ENCODE peak calls at places on chromosomes 12 and 14, in five cellular contexts. One of them, this sample, is unnamed.

GRCh38 chr14:72792051-72792788 is 101.7 kb downstream of the DPF3 start:
- DNase-seq in CD4-positive, alpha-beta T cell: no peak
- DNase-seq in cardiac muscle cell: peak
- DNase-seq in GM12865: no peak
- DNase-seq in cardiac fibroblast: peak
- DNase-seq in this sample: no peak

GRCh38 chr14:77184396-77185092 is 2.9 kb downstream of the TMEM63C start:
- DNase-seq in cardiac fibroblast: no peak
- DNase-seq in GM12865: no peak
- DNase-seq in cardiac muscle cell: no peak
- DNase-seq in CD4-positive, alpha-beta T cell: no peak
- DNase-seq in this sample: no peak

GRCh38 chr12:79659961-79660431 is 30.8 kb downstream of the PAWR start:
- DNase-seq in CD4-positive, alpha-beta T cell: no peak
- DNase-seq in cardiac fibroblast: no peak
- DNase-seq in cardiac muscle cell: peak
- DNase-seq in GM12865: no peak
- DNase-seq in this sample: no peak

GRCh38 chr12:58302487-58303011 is 361.2 kb downstream of the ATP23 start:
- DNase-seq in CD4-positive, alpha-beta T cell: no peak
- DNase-seq in cardiac muscle cell: no peak
- DNase-seq in GM12865: no peak
- DNase-seq in cardiac fibroblast: no peak
- DNase-seq in this sample: no peak

GRCh38 chr14:101476931-101477553 is 84.3 kb upstream of the DIO3 start:
- DNase-seq in cardiac muscle cell: peak
- DNase-seq in CD4-positive, alpha-beta T cell: no peak
- DNase-seq in GM12865: no peak
- DNase-seq in cardiac fibroblast: no peak
- DNase-seq in this sample: no peak

GRCh38 chr14:73753887-73754880 is 40.0 kb upstream of the PNMA1 start:
- DNase-seq in cardiac fibroblast: peak
- DNase-seq in CD4-positive, alpha-beta T cell: no peak
- DNase-seq in GM12865: peak
- DNase-seq in cardiac muscle cell: peak
- DNase-seq in this sample: peak

GRCh38 chr12:3530548-3530947 is 39.5 kb downstream of the PRMT8 start:
- DNase-seq in GM12865: no peak
- DNase-seq in cardiac fibroblast: no peak
- DNase-seq in cardiac muscle cell: no peak
- DNase-seq in CD4-positive, alpha-beta T cell: no peak
- DNase-seq in this sample: no peak

GRCh38 chr12:67362526-67362925 is 93.4 kb downstream of the CAND1 start:
- DNase-seq in cardiac fibroblast: no peak
- DNase-seq in cardiac muscle cell: no peak
- DNase-seq in CD4-positive, alpha-beta T cell: no peak
- DNase-seq in GM12865: peak
- DNase-seq in this sample: no peak

GRCh38 chr14:73467800-73468199 is 9.5 kb upstream of the NUMB start:
- DNase-seq in cardiac fibroblast: peak
- DNase-seq in CD4-positive, alpha-beta T cell: no peak
- DNase-seq in GM12865: peak
- DNase-seq in cardiac muscle cell: no peak
- DNase-seq in this sample: no peak

GRCh38 chr14:102496955-102497744 is 12.4 kb downstream of the ANKRD9 start:
- DNase-seq in cardiac fibroblast: no peak
- DNase-seq in cardiac muscle cell: no peak
- DNase-seq in GM12865: no peak
- DNase-seq in CD4-positive, alpha-beta T cell: no peak
- DNase-seq in this sample: no peak

GRCh38 chr14:50299585-50299984 is 12.4 kb downstream of the L2HGDH start:
- DNase-seq in cardiac fibroblast: no peak
- DNase-seq in cardiac muscle cell: no peak
- DNase-seq in GM12865: no peak
- DNase-seq in CD4-positive, alpha-beta T cell: no peak
- DNase-seq in this sample: no peak

GRCh38 chr12:57236224-57236924 is 6.9 kb downstream of the SHMT2 start:
- DNase-seq in cardiac fibroblast: no peak
- DNase-seq in CD4-positive, alpha-beta T cell: no peak
- DNase-seq in cardiac muscle cell: no peak
- DNase-seq in GM12865: no peak
- DNase-seq in this sample: no peak

GRCh38 chr12:80188566-80188965 is 89.2 kb downstream of the OTOGL start:
- DNase-seq in CD4-positive, alpha-beta T cell: no peak
- DNase-seq in cardiac fibroblast: no peak
- DNase-seq in GM12865: no peak
- DNase-seq in cardiac muscle cell: no peak
- DNase-seq in this sample: no peak

GRCh38 chr14:61417141-61417540 is 95.8 kb downstream of the PRKCH start:
- DNase-seq in CD4-positive, alpha-beta T cell: no peak
- DNase-seq in GM12865: no peak
- DNase-seq in cardiac fibroblast: no peak
- DNase-seq in cardiac muscle cell: no peak
- DNase-seq in this sample: no peak

GRCh38 chr12:15322164-15323054 is at the start of gene PTPRO:
- DNase-seq in cardiac muscle cell: peak
- DNase-seq in cardiac fibroblast: peak
- DNase-seq in GM12865: no peak
- DNase-seq in CD4-positive, alpha-beta T cell: no peak
- DNase-seq in this sample: no peak

GRCh38 chr12:39074063-39074462 is 168.7 kb upstream of the CPNE8 start:
- DNase-seq in cardiac muscle cell: no peak
- DNase-seq in CD4-positive, alpha-beta T cell: no peak
- DNase-seq in cardiac fibroblast: no peak
- DNase-seq in GM12865: no peak
- DNase-seq in this sample: no peak

GRCh38 chr14:31690056-31690455 is 128.9 kb downstream of the NUBPL start:
- DNase-seq in GM12865: no peak
- DNase-seq in CD4-positive, alpha-beta T cell: no peak
- DNase-seq in cardiac fibroblast: no peak
- DNase-seq in cardiac muscle cell: no peak
- DNase-seq in this sample: no peak

GRCh38 chr14:27528328-27528727 is 930.5 kb upstream of the NOVA1 start:
- DNase-seq in cardiac muscle cell: peak
- DNase-seq in cardiac fibroblast: peak
- DNase-seq in CD4-positive, alpha-beta T cell: no peak
- DNase-seq in GM12865: no peak
- DNase-seq in this sample: no peak

GRCh38 chr14:65958664-65959562 is 527.3 kb upstream of the CCDC196 start:
- DNase-seq in GM12865: peak
- DNase-seq in cardiac muscle cell: peak
- DNase-seq in CD4-positive, alpha-beta T cell: no peak
- DNase-seq in cardiac fibroblast: peak
- DNase-seq in this sample: peak

GRCh38 chr14:64758025-64758521 is 53.8 kb downstream of the PLEKHG3 start:
- DNase-seq in cardiac fibroblast: peak
- DNase-seq in GM12865: no peak
- DNase-seq in CD4-positive, alpha-beta T cell: no peak
- DNase-seq in cardiac muscle cell: no peak
- DNase-seq in this sample: no peak

GRCh38 chr12:121794532-121795028 is 1.1 kb upstream of the RHOF start:
- DNase-seq in GM12865: no peak
- DNase-seq in CD4-positive, alpha-beta T cell: no peak
- DNase-seq in cardiac muscle cell: no peak
- DNase-seq in cardiac fibroblast: no peak
- DNase-seq in this sample: peak

GRCh38 chr12:19444097-19444496 is 4.8 kb downstream of the AEBP2 start:
- DNase-seq in cardiac fibroblast: no peak
- DNase-seq in CD4-positive, alpha-beta T cell: no peak
- DNase-seq in cardiac muscle cell: no peak
- DNase-seq in GM12865: no peak
- DNase-seq in this sample: no peak

GRCh38 chr12:40105265-40105514 is 691 bp downstream of the SLC2A13 start:
- DNase-seq in GM12865: no peak
- DNase-seq in CD4-positive, alpha-beta T cell: no peak
- DNase-seq in cardiac muscle cell: no peak
- DNase-seq in cardiac fibroblast: peak
- DNase-seq in this sample: no peak

GRCh38 chr14:98736701-98737338 is 535.2 kb downstream of the BCL11B start:
- DNase-seq in GM12865: no peak
- DNase-seq in CD4-positive, alpha-beta T cell: no peak
- DNase-seq in cardiac fibroblast: no peak
- DNase-seq in cardiac muscle cell: no peak
- DNase-seq in this sample: no peak

DNA sequence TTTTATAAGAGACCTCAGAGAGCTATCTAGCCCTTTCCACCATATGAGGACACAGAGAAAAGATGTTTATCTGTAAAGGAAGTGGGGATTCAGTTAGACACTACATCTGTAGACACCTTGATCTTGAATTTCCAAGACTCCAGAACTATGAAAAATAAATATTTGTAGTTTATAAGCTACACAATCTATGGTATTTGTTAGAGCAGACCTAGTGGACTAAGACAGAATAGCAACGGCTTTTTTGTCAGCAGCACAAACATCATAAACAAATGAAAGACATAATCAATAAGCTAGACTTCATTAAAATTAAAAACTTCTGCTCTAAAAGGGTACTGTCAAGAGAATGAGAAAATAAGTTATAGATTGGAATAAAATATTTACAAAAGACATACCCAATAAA is 810.1 kb downstream of the FSCB start:
- DNase-seq in cardiac fibroblast: no peak
- DNase-seq in CD4-positive, alpha-beta T cell: no peak
- DNase-seq in GM12865: no peak
- DNase-seq in cardiac muscle cell: no peak
- DNase-seq in this sample: no peak
- TF ChIP-seq CTCF in cardiac fibroblast: no peak
- TF ChIP-seq CTCF in CD4-positive, alpha-beta T cell: no peak
- TF ChIP-seq CTCF in GM12865: no peak
- TF ChIP-seq CTCF in cardiac muscle cell: no peak
- TF ChIP-seq CTCF in this sample: no peak

GRCh38 chr12:105504286-105504685 is 173.8 kb downstream of the C12orf75 start:
- DNase-seq in GM12865: peak
- DNase-seq in cardiac muscle cell: no peak
- DNase-seq in CD4-positive, alpha-beta T cell: no peak
- DNase-seq in cardiac fibroblast: no peak
- DNase-seq in this sample: no peak
- TF ChIP-seq CTCF in GM12865: peak
- TF ChIP-seq CTCF in cardiac muscle cell: no peak
- TF ChIP-seq CTCF in CD4-positive, alpha-beta T cell: no peak
- TF ChIP-seq CTCF in cardiac fibroblast: no peak
- TF ChIP-seq CTCF in this sample: peak

GRCh38 chr12:18320036-18320617 is 58.8 kb downstream of the PIK3C2G start:
- DNase-seq in GM12865: peak
- DNase-seq in cardiac fibroblast: peak
- DNase-seq in CD4-positive, alpha-beta T cell: no peak
- DNase-seq in cardiac muscle cell: peak
- DNase-seq in this sample: peak
- TF ChIP-seq CTCF in GM12865: peak
- TF ChIP-seq CTCF in cardiac fibroblast: peak
- TF ChIP-seq CTCF in CD4-positive, alpha-beta T cell: no peak
- TF ChIP-seq CTCF in cardiac muscle cell: peak
- TF ChIP-seq CTCF in this sample: peak

DNA sequence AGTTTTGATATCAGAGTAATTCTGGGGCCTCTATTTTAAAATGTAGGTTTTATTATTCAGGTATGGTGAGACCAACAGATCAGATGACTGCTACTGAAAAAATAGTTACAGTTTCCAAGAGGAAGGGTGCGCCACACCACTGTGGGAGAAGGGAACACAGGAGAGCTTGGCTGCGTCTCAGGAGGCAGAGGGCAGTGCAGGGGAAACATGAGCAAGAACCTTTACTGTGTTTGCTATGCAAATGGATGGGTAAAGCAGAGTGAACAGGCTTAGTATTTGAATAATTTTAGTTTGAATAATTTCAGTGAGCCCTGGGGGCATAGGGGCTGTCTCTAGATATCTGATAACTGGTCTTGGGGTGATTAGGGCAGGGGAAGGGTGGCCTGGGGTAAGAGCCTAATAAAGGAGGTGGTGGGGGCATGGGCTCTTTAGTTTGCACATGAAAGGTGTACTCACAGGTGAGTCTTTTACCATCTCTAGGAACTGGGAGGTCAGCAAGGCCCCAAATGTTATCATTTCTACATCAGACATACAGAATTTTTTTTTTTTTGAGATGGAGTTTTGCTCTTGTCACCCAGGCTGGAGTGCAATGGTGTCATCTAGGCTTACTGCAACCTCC is 196.8 kb upstream of the NEDD1 start:
- DNase-seq in cardiac fibroblast: no peak
- DNase-seq in GM12865: no peak
- DNase-seq in CD4-positive, alpha-beta T cell: no peak
- DNase-seq in cardiac muscle cell: peak
- DNase-seq in this sample: no peak
- TF ChIP-seq CTCF in cardiac fibroblast: no peak
- TF ChIP-seq CTCF in GM12865: no peak
- TF ChIP-seq CTCF in CD4-positive, alpha-beta T cell: no peak
- TF ChIP-seq CTCF in cardiac muscle cell: no peak
- TF ChIP-seq CTCF in this sample: no peak

DNA sequence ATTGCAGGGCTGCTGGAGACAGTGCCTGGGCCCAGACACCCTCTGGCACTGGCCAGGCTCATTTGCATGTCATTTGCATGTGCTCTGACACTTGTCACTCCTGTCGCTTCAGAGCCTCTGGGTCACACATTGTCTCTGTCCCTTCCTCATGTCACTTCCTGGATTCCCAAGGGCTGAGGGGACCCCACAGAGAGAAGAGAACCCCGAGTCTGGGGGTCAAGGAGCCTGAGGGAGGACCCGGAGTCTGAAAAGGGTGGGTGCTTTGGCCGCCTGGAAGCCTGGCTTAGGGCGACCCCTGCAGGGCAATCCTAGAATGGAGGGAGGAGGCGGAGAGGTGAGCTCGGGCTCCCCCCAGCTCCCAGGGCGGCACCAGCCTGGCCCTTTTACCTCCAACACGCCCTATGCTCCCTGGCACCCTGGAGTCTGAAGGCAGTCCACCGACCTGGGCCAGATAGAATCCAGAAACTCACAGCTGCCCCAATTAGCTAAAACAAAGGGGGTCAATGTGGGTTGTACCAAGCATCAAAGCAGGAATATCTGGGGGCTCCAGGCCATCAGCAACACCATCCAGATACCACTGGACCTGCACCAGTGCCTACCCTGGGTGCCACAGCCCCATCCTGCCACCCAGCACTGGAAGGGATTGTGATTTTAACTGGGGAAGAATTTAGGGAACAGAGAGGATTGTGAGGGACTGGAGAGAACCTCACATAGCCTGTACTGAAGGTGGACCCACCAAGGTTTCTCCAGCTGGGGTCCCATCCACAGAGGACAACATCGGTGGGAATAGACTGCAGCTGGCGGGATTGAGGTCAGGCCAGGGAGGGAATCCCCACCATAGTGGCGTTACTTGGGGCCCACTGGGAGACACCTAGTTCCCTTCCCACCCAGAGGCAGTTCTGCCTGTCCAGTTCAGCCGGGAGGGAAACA is 21.8 kb upstream of the KRT78 start:
- DNase-seq in cardiac muscle cell: peak
- DNase-seq in CD4-positive, alpha-beta T cell: peak
- DNase-seq in cardiac fibroblast: peak
- DNase-seq in GM12865: peak
- DNase-seq in this sample: peak
- TF ChIP-seq CTCF in cardiac muscle cell: peak
- TF ChIP-seq CTCF in CD4-positive, alpha-beta T cell: peak
- TF ChIP-seq CTCF in cardiac fibroblast: peak
- TF ChIP-seq CTCF in GM12865: peak
- TF ChIP-seq CTCF in this sample: peak

GRCh38 chr12:105946541-105946940 is 192.2 kb downstream of the NUAK1 start:
- DNase-seq in cardiac muscle cell: peak
- DNase-seq in cardiac fibroblast: no peak
- DNase-seq in CD4-positive, alpha-beta T cell: no peak
- DNase-seq in GM12865: no peak
- DNase-seq in this sample: no peak
- TF ChIP-seq CTCF in cardiac muscle cell: no peak
- TF ChIP-seq CTCF in cardiac fibroblast: no peak
- TF ChIP-seq CTCF in CD4-positive, alpha-beta T cell: no peak
- TF ChIP-seq CTCF in GM12865: no peak
- TF ChIP-seq CTCF in this sample: no peak

GRCh38 chr14:57182760-57183503 is 85.8 kb downstream of the EXOC5 start:
- DNase-seq in CD4-positive, alpha-beta T cell: no peak
- DNase-seq in cardiac fibroblast: peak
- DNase-seq in cardiac muscle cell: peak
- DNase-seq in GM12865: peak
- DNase-seq in this sample: peak
- TF ChIP-seq CTCF in CD4-positive, alpha-beta T cell: no peak
- TF ChIP-seq CTCF in cardiac fibroblast: peak
- TF ChIP-seq CTCF in cardiac muscle cell: peak
- TF ChIP-seq CTCF in GM12865: peak
- TF ChIP-seq CTCF in this sample: peak